ENCODE peak calls at places on chromosomes 16 and 17, in seven cellular contexts. J is HEK293T; R is neuronal stem cell; Q is substantia nigra; Y is NCI-H1436; M is endodermal cell; E is activated CD4-positive, alpha-beta T cell treated with anti-CD3 and anti-CD28 coated beads, Interleukin-2, amount 50 U/mL, for 48 hours. S is an unnamed sample.

GRCh38 chr17:60169921-60170817 is 20.4 kb downstream of the CA4 start:
- DNase-seq in Y (no peak), J (no peak), R (no peak), E (no peak), Q (no peak), M (peak; percentile 46), S (no peak)

GRCh38 chr16:67169011-67169451 is 1.3 kb upstream of the NOL3 start:
- DNase-seq in Y (no peak), R (no peak), J (no peak), Q (no peak), E (no peak), M (peak; percentile 88), S (no peak)

GRCh38 chr17:29180051-29180787 is at the start of gene MYO18A:
- DNase-seq in Q (peak; percentile 65), J (peak; percentile 82), M (peak; percentile 97), R (peak; percentile 76), E (peak; percentile 85), Y (peak; percentile 78), S (peak; percentile 61)

GRCh38 chr16:25707982-25708583 is 16.3 kb downstream of the HS3ST4 start:
- DNase-seq in Y (no peak), R (no peak), Q (no peak), E (peak; percentile 21), J (peak; percentile 21), M (peak; percentile 83), S (no peak)

GRCh38 chr17:9987779-9988585 is 82.9 kb upstream of the RCVRN start:
- DNase-seq in Q (no peak), Y (no peak), M (peak; percentile 89), J (peak; percentile 69), E (peak; percentile 22), R (peak; percentile 41), S (no peak)

GRCh38 chr17:81664051-81664470 is 2.3 kb downstream of the OXLD1 start:
- DNase-seq in J (no peak), E (no peak), R (no peak), M (no peak), Q (no peak), Y (no peak), S (no peak)

GRCh38 chr16:54933281-54934150 is 2.9 kb downstream of the IRX5 start:
- DNase-seq in Y (no peak), M (peak; percentile 75), J (no peak), E (no peak), Q (no peak), R (peak; percentile 48), S (no peak)

GRCh38 chr16:17607624-17608023 is 136.9 kb upstream of the XYLT1 start:
- DNase-seq in E (no peak), J (no peak), Q (no peak), Y (no peak), R (no peak), M (no peak), S (no peak)

GRCh38 chr17:29347831-29348281 is 42.3 kb upstream of the TAOK1 start:
- DNase-seq in R (no peak), M (peak; percentile 17), Y (no peak), J (no peak), Q (no peak), E (no peak), S (no peak)

GRCh38 chr17:2749784-2750181 is 331 bp upstream of the CCDC92B start:
- DNase-seq in Y (peak; percentile 42), E (peak; percentile 75), Q (peak; percentile 29), M (peak; percentile 98), J (peak; percentile 90), R (peak; percentile 85), S (peak; percentile 54)

GRCh38 chr17:15123593-15124590 is 141.2 kb downstream of the PMP22 start:
- DNase-seq in Y (no peak), J (no peak), Q (no peak), E (no peak), R (no peak), M (peak; percentile 44), S (no peak)

GRCh38 chr16:73064227-73064995 is 16.5 kb upstream of the ZFHX3 start:
- DNase-seq in J (no peak), Q (no peak), Y (no peak), E (no peak), R (peak; percentile 36), M (peak; percentile 80), S (no peak)

GRCh38 chr17:57388326-57388725 is 132.0 kb downstream of the MSI2 start:
- DNase-seq in E (no peak), Y (no peak), R (no peak), J (no peak), Q (no peak), M (no peak), S (no peak)

GRCh38 chr17:47611372-47612350 is 38.1 kb upstream of the KPNB1 start:
- DNase-seq in J (no peak), M (no peak), Y (no peak), E (no peak), R (no peak), Q (no peak), S (no peak)

GRCh38 chr16:85075236-85075924 is 36.9 kb downstream of the CIBAR2 start:
- DNase-seq in R (no peak), J (no peak), Y (no peak), Q (no peak), M (peak; percentile 92), E (no peak), S (no peak)

GRCh38 chr16:79767597-79768280 is 167.2 kb upstream of the MAF start:
- DNase-seq in Y (no peak), M (peak; percentile 60), E (no peak), J (no peak), Q (peak; percentile 3), R (peak; percentile 23), S (no peak)

GRCh38 chr17:42586514-42587230 is 9.1 kb upstream of the PSMC3IP start:
- DNase-seq in R (no peak), M (no peak), J (no peak), E (no peak), Q (no peak), Y (no peak), S (no peak)

GRCh38 chr17:36017799-36018198 is at the start of gene CCL23:
- DNase-seq in R (no peak), M (peak; percentile 47), Q (no peak), Y (no peak), J (no peak), E (no peak), S (no peak)

GRCh38 chr17:5424909-5425308 is 4.9 kb downstream of the RPAIN start:
- DNase-seq in R (no peak), Q (no peak), J (no peak), Y (no peak), E (no peak), M (no peak), S (no peak)

GRCh38 chr17:66373944-66374817 is 71.8 kb downstream of the PRKCA start:
- DNase-seq in Y (peak; percentile 93), R (no peak), Q (peak; percentile 5), M (peak; percentile 86), J (peak; percentile 30), E (peak; percentile 42), S (no peak)

GRCh38 chr17:41133880-41134735 is 6.2 kb downstream of the KRTAP4-6 start:
- DNase-seq in J (no peak), M (no peak), Q (no peak), Y (no peak), E (no peak), R (no peak), S (no peak)

GRCh38 chr17:58083491-58084316 is 485 bp downstream of the DYNLL2 start:
- DNase-seq in M (peak; percentile 72), R (no peak), Y (peak; percentile 60), J (peak; percentile 58), Q (peak; percentile 35), E (peak; percentile 67), S (no peak)

S was measured in NCI-H748 treated with DMSO at 0.1 percent for 48 hours.